ENCODE peak calls at places on chromosomes 5 and 9, in four cellular contexts. One of them, this sample, is unnamed. For H3K9me3, the result is how much of the 10 kb centered on the place peaks cover.

GRCh38 chr9:14713187-14713799 is 9.2 kb downstream of the CER1 start:
- DNase-seq in HepG2: no peak
- DNase-seq in H1: no peak
- DNase-seq in GM12878: no peak
- DNase-seq in this sample: no peak

GRCh38 chr5:37816883-37817282 is 23.0 kb downstream of the GDNF start:
- DNase-seq in HepG2: no peak
- DNase-seq in H1: no peak
- DNase-seq in GM12878: no peak
- DNase-seq in this sample: no peak

GRCh38 chr5:38557309-38557710 is 864 bp upstream of the LIFR start:
- DNase-seq in HepG2: no peak
- DNase-seq in H1: no peak
- DNase-seq in GM12878: no peak
- DNase-seq in this sample: no peak

GRCh38 chr5:14185336-14186131 is 42.4 kb downstream of the TRIO start:
- DNase-seq in HepG2: no peak
- DNase-seq in H1: no peak
- DNase-seq in GM12878: no peak
- DNase-seq in this sample: no peak

GRCh38 chr5:92886751-92887150 is 694.3 kb downstream of the NR2F1-AS1 start:
- DNase-seq in HepG2: no peak
- DNase-seq in H1: no peak
- DNase-seq in GM12878: no peak
- DNase-seq in this sample: no peak

GRCh38 chr5:178382689-178383276 is 150.2 kb upstream of the PHYKPL start:
- DNase-seq in HepG2: no peak
- DNase-seq in H1: no peak
- DNase-seq in GM12878: no peak
- DNase-seq in this sample: no peak

GRCh38 chr9:3018691-3019230 is 174.9 kb upstream of the PUM3 start:
- DNase-seq in HepG2: no peak
- DNase-seq in H1: no peak
- DNase-seq in GM12878: no peak
- DNase-seq in this sample: no peak

GRCh38 chr5:110258460-110258859 is 468.0 kb downstream of the TMEM232 start:
- DNase-seq in HepG2: no peak
- DNase-seq in H1: no peak
- DNase-seq in GM12878: no peak
- DNase-seq in this sample: no peak

GRCh38 chr5:152094076-152094475 is 169.4 kb upstream of the GLRA1 start:
- DNase-seq in HepG2: no peak
- DNase-seq in H1: no peak
- DNase-seq in GM12878: no peak
- DNase-seq in this sample: no peak

GRCh38 chr5:72194846-72195245 is 87.6 kb downstream of the MAP1B start:
- DNase-seq in HepG2: no peak
- DNase-seq in H1: no peak
- DNase-seq in GM12878: peak
- DNase-seq in this sample: no peak

GRCh38 chr5:139402561-139403158 is 1.2 kb downstream of the SPATA24 start:
- DNase-seq in HepG2: peak
- DNase-seq in H1: no peak
- DNase-seq in GM12878: no peak
- DNase-seq in this sample: peak

GRCh38 chr9:93597142-93597706 is 20.8 kb downstream of the PHF2 start:
- DNase-seq in HepG2: no peak
- DNase-seq in H1: no peak
- DNase-seq in GM12878: no peak
- DNase-seq in this sample: no peak

GRCh38 chr5:52943285-52943684 is 45.9 kb upstream of the ITGA2 start:
- DNase-seq in HepG2: peak
- DNase-seq in H1: no peak
- DNase-seq in GM12878: no peak
- DNase-seq in this sample: no peak

GRCh38 chr9:17802249-17802857 is 223.5 kb downstream of the SH3GL2 start:
- DNase-seq in HepG2: no peak
- DNase-seq in H1: no peak
- DNase-seq in GM12878: no peak
- DNase-seq in this sample: no peak

GRCh38 chr9:30301271-30301963 is 2083.0 kb upstream of the ACO1 start:
- DNase-seq in HepG2: no peak
- DNase-seq in H1: no peak
- DNase-seq in GM12878: no peak
- DNase-seq in this sample: no peak

GRCh38 chr5:174448662-174449061 is 275.7 kb upstream of the MSX2 start:
- DNase-seq in HepG2: no peak
- DNase-seq in H1: no peak
- DNase-seq in GM12878: no peak
- DNase-seq in this sample: no peak

GRCh38 chr5:174448041-174448440 is 276.3 kb upstream of the MSX2 start:
- DNase-seq in HepG2: no peak
- DNase-seq in H1: no peak
- DNase-seq in GM12878: no peak
- DNase-seq in this sample: no peak

GRCh38 chr5:174446988-174447387 is 277.4 kb upstream of the MSX2 start:
- DNase-seq in HepG2: no peak
- DNase-seq in H1: no peak
- DNase-seq in GM12878: no peak
- DNase-seq in this sample: no peak

GRCh38 chr5:174446446-174446845 is 277.9 kb upstream of the MSX2 start:
- DNase-seq in HepG2: no peak
- DNase-seq in H1: no peak
- DNase-seq in GM12878: no peak
- DNase-seq in this sample: no peak

DNA sequence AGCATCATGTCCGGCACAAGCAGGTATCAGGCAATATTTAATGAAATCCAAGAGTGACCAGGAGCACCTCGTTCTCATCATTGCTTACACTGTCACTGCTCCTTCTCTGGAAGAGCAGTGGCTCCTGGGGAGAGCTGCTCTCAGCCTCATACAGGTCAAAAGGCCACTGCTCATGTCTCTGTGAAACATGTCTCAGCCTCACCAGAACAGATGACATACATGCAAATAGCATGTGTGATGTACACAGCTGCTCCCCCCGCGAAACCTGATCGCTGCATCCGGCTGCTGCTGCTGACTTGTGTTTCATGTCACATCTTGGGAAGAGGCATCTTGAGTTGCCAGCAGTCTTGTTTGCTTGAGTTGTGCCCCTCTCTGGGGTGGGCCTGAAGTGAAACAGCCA is 279.6 kb upstream of the MSX2 start:
- DNase-seq in HepG2: no peak
- DNase-seq in H1: no peak
- DNase-seq in GM12878: no peak
- DNase-seq in this sample: no peak
- TF ChIP-seq SUZ12 in HepG2: no peak
- TF ChIP-seq SUZ12 in H1: no peak
- TF ChIP-seq SUZ12 in GM12878: no peak
- TF ChIP-seq SUZ12 in this sample: no peak

GRCh38 chr5:143395638-143396352 is 7.7 kb downstream of the NR3C1 start:
- DNase-seq in HepG2: no peak
- DNase-seq in H1: no peak
- DNase-seq in GM12878: no peak
- DNase-seq in this sample: no peak
- TF ChIP-seq YY1 in HepG2: no peak
- TF ChIP-seq YY1 in H1: no peak
- TF ChIP-seq YY1 in GM12878: no peak
- TF ChIP-seq YY1 in this sample: no peak

GRCh38 chr9:131545003-131545785 is at the start of gene PRRT1B:
- DNase-seq in HepG2: peak
- DNase-seq in H1: no peak
- DNase-seq in GM12878: no peak
- DNase-seq in this sample: no peak

GRCh38 chr9:131545786-131546335 is 538 bp downstream of the PRRT1B start:
- DNase-seq in HepG2: no peak
- DNase-seq in H1: no peak
- DNase-seq in GM12878: no peak
- DNase-seq in this sample: no peak

GRCh38 chr9:131539223-131539923 is 6.0 kb upstream of the PRRT1B start:
- DNase-seq in HepG2: no peak
- DNase-seq in H1: no peak
- DNase-seq in GM12878: no peak
- DNase-seq in this sample: no peak

GRCh38 chr9:131546336-131547084 is 1.2 kb downstream of the PRRT1B start:
- DNase-seq in HepG2: peak
- DNase-seq in H1: no peak
- DNase-seq in GM12878: no peak
- DNase-seq in this sample: no peak

DNA sequence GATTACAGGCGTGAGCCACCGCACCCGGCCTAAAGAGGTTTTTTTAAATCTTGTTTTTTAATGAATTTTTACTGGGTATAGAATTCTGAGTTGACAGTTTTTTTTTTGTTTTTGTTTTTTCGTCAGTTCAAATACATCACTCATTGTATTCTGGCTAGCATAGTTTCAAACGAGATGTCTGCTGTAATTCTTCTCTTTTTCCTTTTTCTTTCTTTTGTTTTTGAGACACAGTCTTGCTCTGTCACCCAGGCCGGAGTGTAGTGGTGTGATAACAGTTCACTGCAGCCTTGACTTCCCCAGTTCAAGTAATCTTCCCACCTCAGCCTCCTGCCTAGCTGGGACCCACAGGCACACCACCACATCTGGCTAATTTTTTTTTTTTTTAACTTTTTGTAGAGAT is 2.2 kb upstream of the PRRT1B start:
- DNase-seq in HepG2: no peak
- DNase-seq in H1: no peak
- DNase-seq in GM12878: no peak
- DNase-seq in this sample: no peak
- H3K9me3 ChIP-seq in HepG2: under half
- H3K9me3 ChIP-seq in H1: under half
- H3K9me3 ChIP-seq in GM12878: under half
- H3K9me3 ChIP-seq in this sample: under half

DNA sequence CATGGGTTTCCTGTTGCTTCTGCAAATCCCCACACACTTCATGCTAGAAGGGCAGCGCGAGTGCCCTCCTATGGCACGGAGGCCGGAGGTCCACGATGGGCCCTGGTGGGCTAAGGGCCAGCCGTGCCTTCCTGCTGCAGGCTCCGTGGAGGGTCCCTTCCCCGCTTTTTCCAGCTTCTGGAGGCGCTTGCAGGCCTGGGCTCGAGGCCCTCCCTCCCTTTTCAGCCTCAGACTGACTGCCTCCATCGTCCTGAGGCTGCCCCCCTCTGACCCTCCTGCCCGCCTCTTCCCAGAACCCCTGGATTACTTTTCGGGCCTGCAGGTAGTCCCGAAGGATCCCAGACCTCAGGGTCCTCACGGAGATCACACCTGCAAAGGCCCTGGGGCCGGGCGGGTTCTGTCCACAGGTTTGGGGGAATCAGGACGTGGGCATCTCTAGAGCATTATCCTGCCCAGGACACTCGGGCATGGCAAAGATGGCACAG is 3.2 kb upstream of the TERT start:
- DNase-seq in HepG2: no peak
- DNase-seq in H1: no peak
- DNase-seq in GM12878: no peak
- DNase-seq in this sample: no peak
- TF ChIP-seq SUZ12 in HepG2: no peak
- TF ChIP-seq SUZ12 in H1: no peak
- TF ChIP-seq SUZ12 in GM12878: no peak
- TF ChIP-seq SUZ12 in this sample: no peak

GRCh38 chr5:6601271-6601670 is 31.6 kb downstream of the NSUN2 start:
- DNase-seq in HepG2: no peak
- DNase-seq in H1: no peak
- DNase-seq in GM12878: no peak
- DNase-seq in this sample: no peak

GRCh38 chr5:6604946-6605345 is 27.9 kb downstream of the NSUN2 start:
- DNase-seq in HepG2: no peak
- DNase-seq in H1: no peak
- DNase-seq in GM12878: no peak
- DNase-seq in this sample: no peak

GRCh38 chr5:6604341-6604740 is 28.5 kb downstream of the NSUN2 start:
- DNase-seq in HepG2: no peak
- DNase-seq in H1: no peak
- DNase-seq in GM12878: no peak
- DNase-seq in this sample: no peak

GRCh38 chr5:6602441-6602840 is 30.4 kb downstream of the NSUN2 start:
- DNase-seq in HepG2: no peak
- DNase-seq in H1: no peak
- DNase-seq in GM12878: no peak
- DNase-seq in this sample: no peak

DNA sequence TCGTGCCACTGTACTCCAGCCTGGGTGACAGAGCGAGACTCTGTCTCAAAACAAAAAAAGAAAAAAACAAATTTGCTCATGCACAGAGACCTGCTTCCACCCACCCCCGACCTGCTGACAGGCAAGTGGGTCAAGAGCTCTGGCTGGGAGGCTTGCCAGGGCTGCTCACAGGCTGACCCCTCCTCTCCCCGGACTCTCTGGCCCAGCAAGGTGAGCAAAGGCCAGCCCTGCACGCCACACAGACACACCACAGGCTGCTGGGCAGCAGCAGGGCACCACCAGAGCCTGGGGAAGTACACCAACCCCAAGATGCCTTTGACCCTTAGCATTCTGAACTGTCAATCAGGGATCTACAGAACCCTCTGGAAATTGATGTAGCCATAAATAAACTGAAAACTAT is 29.2 kb downstream of the NSUN2 start:
- DNase-seq in HepG2: no peak
- DNase-seq in H1: no peak
- DNase-seq in GM12878: no peak
- DNase-seq in this sample: no peak
- TF ChIP-seq YY1 in HepG2: no peak
- TF ChIP-seq YY1 in H1: no peak
- TF ChIP-seq YY1 in GM12878: no peak
- TF ChIP-seq YY1 in this sample: no peak

GRCh38 chr5:150901446-150901845 is 3.3 kb downstream of the ZNF300 start:
- DNase-seq in HepG2: no peak
- DNase-seq in H1: no peak
- DNase-seq in GM12878: no peak
- DNase-seq in this sample: no peak
- H3K9me3 ChIP-seq in HepG2: half or more
- H3K9me3 ChIP-seq in H1: half or more
- H3K9me3 ChIP-seq in GM12878: under half
- H3K9me3 ChIP-seq in this sample: half or more

DNA sequence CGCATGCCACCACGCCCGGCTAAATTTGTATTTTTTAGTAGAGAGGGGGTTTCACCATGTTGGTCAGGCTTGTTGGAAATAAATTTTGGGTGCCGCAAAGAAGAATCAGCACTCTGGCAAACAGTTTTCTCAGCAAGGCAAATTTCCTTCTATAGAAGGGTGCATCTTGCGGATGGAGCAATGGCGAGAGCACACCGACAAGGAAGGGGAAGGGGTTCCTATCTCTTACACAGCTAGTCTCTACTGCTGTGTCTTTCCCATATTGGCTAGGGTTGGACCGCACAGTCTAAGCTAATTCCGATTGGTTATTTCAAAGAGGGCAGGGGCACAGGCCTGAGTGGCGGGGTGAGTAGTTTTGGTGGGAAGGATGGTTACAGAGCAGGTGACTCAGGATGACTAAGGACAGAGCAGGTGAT is 707 bp downstream of the GTF3C5 start:
- DNase-seq in HepG2: no peak
- DNase-seq in H1: no peak
- DNase-seq in GM12878: no peak
- DNase-seq in this sample: no peak
- TF ChIP-seq SUZ12 in HepG2: no peak
- TF ChIP-seq SUZ12 in H1: no peak
- TF ChIP-seq SUZ12 in GM12878: no peak
- TF ChIP-seq SUZ12 in this sample: no peak

GRCh38 chr5:124651663-124652513 is 94.6 kb downstream of the ZNF608 start:
- DNase-seq in HepG2: peak
- DNase-seq in H1: no peak
- DNase-seq in GM12878: no peak
- DNase-seq in this sample: no peak
- TF ChIP-seq YY1 in HepG2: peak
- TF ChIP-seq YY1 in H1: no peak
- TF ChIP-seq YY1 in GM12878: no peak
- TF ChIP-seq YY1 in this sample: no peak

This sample was measured in NT2/D1.